ENCODE peak calls at places on chromosomes 16 and 17, in six cellular contexts. S, N, L, Y, V and W are unnamed samples. For H3K36me3, the result is how much of the 10 kb centered on the place peaks cover.

GRCh38 chr16:58963479-58963878 is 229.4 kb upstream of the GOT2 start:
- DNase-seq in S (no peak), V (no peak), Y (no peak), L (no peak), N (no peak), W (no peak)

GRCh38 chr16:84423416-84423837 is 55.1 kb downstream of the ATP2C2 start:
- DNase-seq in Y (peak), N (peak), L (peak), S (peak), V (peak), W (peak)

GRCh38 chr17:36728030-36728991 is 126.9 kb downstream of the MRM1 start:
- DNase-seq in S (no peak), Y (no peak), V (no peak), L (no peak), N (no peak), W (peak)

GRCh38 chr17:34706029-34706428 is 126.6 kb downstream of the TMEM132E start:
- DNase-seq in Y (peak), V (no peak), S (no peak), N (no peak), L (peak), W (no peak)

GRCh38 chr17:50523208-50523607 is 9.3 kb upstream of the EPN3 start:
- DNase-seq in N (peak), Y (no peak), V (no peak), S (no peak), L (no peak), W (no peak)

GRCh38 chr16:13453938-13454553 is 465.9 kb upstream of the ERCC4 start:
- DNase-seq in N (peak), S (no peak), V (peak), L (no peak), Y (no peak), W (peak)

GRCh38 chr16:70710422-70711210 is 24.8 kb upstream of the MTSS2 start:
- DNase-seq in V (no peak), S (no peak), Y (no peak), N (no peak), L (no peak), W (no peak)

GRCh38 chr16:80708823-80709222 is 95.6 kb downstream of the CDYL2 start:
- DNase-seq in V (no peak), N (no peak), L (no peak), Y (no peak), S (no peak), W (no peak)

GRCh38 chr16:74264806-74265205 is 31.8 kb upstream of the PSMD7 start:
- DNase-seq in V (no peak), N (no peak), S (no peak), L (no peak), Y (no peak), W (no peak)

GRCh38 chr17:2170023-2170422 is 115.1 kb downstream of the HIC1 start:
- DNase-seq in S (no peak), N (no peak), L (no peak), V (no peak), Y (no peak), W (no peak)

GRCh38 chr16:84545114-84545737 is 40.8 kb upstream of the MEAK7 start:
- DNase-seq in S (no peak), Y (no peak), N (no peak), L (no peak), V (no peak), W (no peak)

GRCh38 chr16:54286067-54286329 is 589 bp downstream of the IRX3 start:
- DNase-seq in N (no peak), L (no peak), V (no peak), S (no peak), Y (no peak), W (no peak)

GRCh38 chr16:54288592-54289241 is 2.1 kb upstream of the IRX3 start:
- DNase-seq in S (no peak), V (no peak), Y (no peak), N (no peak), L (no peak), W (no peak)

GRCh38 chr16:54287758-54288591 is 1.4 kb upstream of the IRX3 start:
- DNase-seq in V (no peak), Y (no peak), S (no peak), N (no peak), L (no peak), W (no peak)

GRCh38 chr16:54286330-54287017 is at the start of gene IRX3:
- DNase-seq in S (no peak), V (peak), N (peak), L (peak), Y (peak), W (no peak)

GRCh38 chr16:54287018-54287757 is 601 bp upstream of the IRX3 start:
- DNase-seq in V (peak), S (no peak), Y (no peak), L (no peak), N (no peak), W (no peak)
- TF ChIP-seq EZH2 in V (no peak), S (no peak), Y (peak), L (peak), N (no peak), W (no peak)

GRCh38 chr17:40023590-40024292 is 8.5 kb downstream of the CSF3 start:
- DNase-seq in Y (peak), S (no peak), N (no peak), L (no peak), V (no peak), W (no peak)
- H3K9ac ChIP-seq in Y (no peak), S (no peak), N (no peak), L (no peak), V (no peak), W (no peak)

GRCh38 chr17:6603746-6604325 is 36.7 kb downstream of the KIAA0753 start:
- DNase-seq in L (no peak), N (no peak), V (no peak), Y (peak), S (no peak), W (no peak)
- H3K36me3 ChIP-seq in L (under half), N (under half), V (under half), Y (under half), S (under half), W (half or more)

GRCh38 chr17:46732133-46732532 is 86.4 kb downstream of the WNT3 start:
- DNase-seq in N (no peak), L (no peak), S (no peak), Y (no peak), V (no peak), W (no peak)
- TF ChIP-seq EZH2 in N (no peak), L (no peak), S (no peak), Y (no peak), V (no peak), W (no peak)

GRCh38 chr16:9821970-9822369 is 360.3 kb downstream of the GRIN2A start:
- DNase-seq in N (no peak), S (no peak), L (no peak), V (no peak), Y (no peak), W (no peak)
- H3K9ac ChIP-seq in N (no peak), S (no peak), L (no peak), V (no peak), Y (no peak), W (no peak)

DNA sequence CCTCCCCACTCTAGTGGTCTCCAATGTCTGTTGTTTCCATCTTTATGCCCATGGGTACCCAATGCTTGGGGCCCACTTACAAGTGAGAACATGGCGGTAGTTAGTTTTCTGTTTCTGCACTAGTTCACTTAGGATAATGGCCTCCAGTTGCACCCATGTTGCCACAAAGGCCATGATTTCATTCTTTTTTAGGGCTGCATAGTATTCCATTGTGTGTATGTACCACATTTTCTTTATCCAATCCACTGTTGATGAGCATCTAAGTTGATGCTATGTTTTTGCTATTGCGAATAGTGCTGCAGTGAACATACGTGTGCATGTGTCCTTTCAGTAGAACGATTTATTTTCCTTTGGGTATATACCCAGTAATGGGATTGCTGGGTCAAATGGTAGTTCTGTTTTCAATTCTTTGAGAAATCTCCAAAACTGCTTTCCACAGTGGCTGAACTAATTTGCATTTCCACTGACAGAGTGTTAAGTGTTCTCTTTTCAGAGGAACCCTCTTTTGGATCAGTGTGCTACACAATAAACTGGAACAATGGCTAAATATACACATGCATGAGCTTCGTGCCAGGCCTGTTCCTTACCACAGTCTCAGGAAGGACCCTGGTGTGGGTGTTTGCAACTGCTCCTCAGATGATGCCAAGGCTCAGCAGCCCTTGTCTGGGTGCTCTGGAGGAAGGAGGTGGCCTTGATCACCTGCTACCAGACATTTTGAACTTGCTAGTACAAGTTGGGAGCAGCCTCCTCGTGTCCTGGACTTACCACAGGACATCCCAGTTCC is 34.4 kb downstream of the KNOP1 start:
- DNase-seq in V (no peak), Y (no peak), S (no peak), N (no peak), L (no peak), W (no peak)
- H3K36me3 ChIP-seq in V (under half), Y (under half), S (under half), N (under half), L (under half), W (under half)

GRCh38 chr17:37831492-37831891 is 86.6 kb upstream of the HNF1B start:
- DNase-seq in N (no peak), S (no peak), Y (no peak), V (no peak), L (no peak), W (no peak)

GRCh38 chr17:37830151-37830993 is 85.5 kb upstream of the HNF1B start:
- DNase-seq in L (no peak), V (no peak), S (peak), N (no peak), Y (no peak), W (no peak)

GRCh38 chr17:37836593-37836992 is 87.6 kb upstream of the TBC1D3K start:
- DNase-seq in L (no peak), Y (no peak), N (no peak), V (no peak), S (no peak), W (no peak)

GRCh38 chr17:37833237-37833859 is 88.5 kb upstream of the HNF1B start:
- DNase-seq in L (no peak), Y (no peak), V (no peak), S (peak), N (no peak), W (no peak)

GRCh38 chr17:37834168-37834567 is 89.3 kb upstream of the HNF1B start:
- DNase-seq in L (no peak), V (no peak), S (no peak), N (no peak), Y (no peak), W (no peak)
- TF ChIP-seq EZH2 in L (no peak), V (no peak), S (no peak), N (no peak), Y (no peak), W (no peak)

GRCh38 chr17:45006927-45007461 is 38.9 kb upstream of the C1QL1 start:
- DNase-seq in L (no peak), V (no peak), N (no peak), S (no peak), Y (peak), W (no peak)

GRCh38 chr17:45004388-45004787 is 36.3 kb upstream of the C1QL1 start:
- DNase-seq in S (no peak), V (no peak), N (no peak), Y (no peak), L (no peak), W (no peak)

GRCh38 chr17:45003877-45004276 is 35.8 kb upstream of the C1QL1 start:
- DNase-seq in Y (no peak), S (no peak), V (no peak), N (no peak), L (no peak), W (no peak)

GRCh38 chr17:45008191-45008590 is 40.1 kb upstream of the C1QL1 start:
- DNase-seq in L (no peak), V (no peak), Y (no peak), S (no peak), N (no peak), W (no peak)

DNA sequence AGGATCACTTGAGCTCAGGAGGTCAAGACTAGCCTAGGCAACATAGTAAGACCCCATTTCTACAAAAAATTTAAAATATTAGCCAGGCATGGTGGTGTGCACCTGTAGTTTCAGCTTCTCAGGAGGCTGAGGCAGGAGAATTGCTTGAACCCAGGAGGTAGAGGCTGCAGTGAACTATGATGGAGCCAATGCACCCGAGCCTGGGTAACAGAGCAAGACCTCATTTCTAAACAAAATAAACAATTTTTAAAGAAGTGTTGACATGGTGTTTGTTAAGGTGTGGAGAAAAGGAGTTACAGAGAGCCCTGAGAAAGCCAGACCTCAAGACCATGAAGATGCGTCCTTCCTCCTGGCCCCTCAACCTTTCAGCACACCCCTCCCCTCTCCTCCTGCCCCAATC is 37.6 kb upstream of the C1QL1 start:
- DNase-seq in V (no peak), N (no peak), S (no peak), L (no peak), Y (no peak), W (no peak)
- H3K9ac ChIP-seq in V (no peak), N (no peak), S (no peak), L (no peak), Y (no peak), W (no peak)